ENCODE peak calls at places on chromosomes 12 and 14, in six cellular contexts. One of them, this sample, is unnamed. For H3K4me1, the result is how much of the 10 kb centered on the place peaks cover.

GRCh38 chr12:54606556-54606955 is 18.1 kb upstream of the PPP1R1A start:
- DNase-seq in thoracic aorta: no peak
- DNase-seq in CD8-positive, alpha-beta memory T cell: no peak
- DNase-seq in left ventricle myocardium inferior: no peak
- DNase-seq in psoas muscle: no peak
- DNase-seq in GM12878: no peak
- DNase-seq in this sample: no peak

GRCh38 chr12:67151891-67152290 is 117.3 kb upstream of the CAND1 start:
- DNase-seq in thoracic aorta: no peak
- DNase-seq in CD8-positive, alpha-beta memory T cell: no peak
- DNase-seq in left ventricle myocardium inferior: no peak
- DNase-seq in psoas muscle: no peak
- DNase-seq in GM12878: no peak
- DNase-seq in this sample: no peak

GRCh38 chr12:109492371-109492770 is 14.9 kb downstream of the UBE3B start:
- DNase-seq in thoracic aorta: no peak
- DNase-seq in CD8-positive, alpha-beta memory T cell: no peak
- DNase-seq in left ventricle myocardium inferior: no peak
- DNase-seq in psoas muscle: no peak
- DNase-seq in GM12878: no peak
- DNase-seq in this sample: no peak

GRCh38 chr12:16939871-16940306 is 333.9 kb upstream of the LMO3 start:
- DNase-seq in thoracic aorta: no peak
- DNase-seq in CD8-positive, alpha-beta memory T cell: no peak
- DNase-seq in left ventricle myocardium inferior: no peak
- DNase-seq in psoas muscle: no peak
- DNase-seq in GM12878: peak
- DNase-seq in this sample: no peak

GRCh38 chr12:121537814-121538698 is 42.8 kb downstream of the KDM2B start:
- DNase-seq in thoracic aorta: no peak
- DNase-seq in CD8-positive, alpha-beta memory T cell: peak
- DNase-seq in left ventricle myocardium inferior: no peak
- DNase-seq in psoas muscle: peak
- DNase-seq in GM12878: no peak
- DNase-seq in this sample: no peak

GRCh38 chr12:75389061-75389460 is 1.8 kb upstream of the GLIPR1L2 start:
- DNase-seq in thoracic aorta: no peak
- DNase-seq in CD8-positive, alpha-beta memory T cell: no peak
- DNase-seq in left ventricle myocardium inferior: no peak
- DNase-seq in psoas muscle: no peak
- DNase-seq in GM12878: no peak
- DNase-seq in this sample: no peak

GRCh38 chr14:80538633-80539375 is 327.5 kb upstream of the DIO2 start:
- DNase-seq in thoracic aorta: no peak
- DNase-seq in CD8-positive, alpha-beta memory T cell: no peak
- DNase-seq in left ventricle myocardium inferior: no peak
- DNase-seq in psoas muscle: no peak
- DNase-seq in GM12878: no peak
- DNase-seq in this sample: no peak

GRCh38 chr14:75871181-75871880 is 110.5 kb downstream of the TGFB3 start:
- DNase-seq in thoracic aorta: no peak
- DNase-seq in CD8-positive, alpha-beta memory T cell: no peak
- DNase-seq in left ventricle myocardium inferior: no peak
- DNase-seq in psoas muscle: no peak
- DNase-seq in GM12878: no peak
- DNase-seq in this sample: no peak

GRCh38 chr12:53046655-53047220 is 3.1 kb upstream of the TNS2 start:
- DNase-seq in thoracic aorta: peak
- DNase-seq in CD8-positive, alpha-beta memory T cell: peak
- DNase-seq in left ventricle myocardium inferior: peak
- DNase-seq in psoas muscle: peak
- DNase-seq in GM12878: no peak
- DNase-seq in this sample: peak

GRCh38 chr12:47736877-47737676 is 11.8 kb upstream of the ENDOU start:
- DNase-seq in thoracic aorta: peak
- DNase-seq in CD8-positive, alpha-beta memory T cell: no peak
- DNase-seq in left ventricle myocardium inferior: peak
- DNase-seq in psoas muscle: peak
- DNase-seq in GM12878: no peak
- DNase-seq in this sample: peak

GRCh38 chr14:100547633-100548294 is 39.5 kb downstream of the BEGAIN start:
- DNase-seq in thoracic aorta: no peak
- DNase-seq in CD8-positive, alpha-beta memory T cell: peak
- DNase-seq in left ventricle myocardium inferior: peak
- DNase-seq in psoas muscle: peak
- DNase-seq in GM12878: no peak
- DNase-seq in this sample: peak

GRCh38 chr12:87368259-87368658 is 660.9 kb downstream of the C12orf50 start:
- DNase-seq in thoracic aorta: no peak
- DNase-seq in CD8-positive, alpha-beta memory T cell: no peak
- DNase-seq in left ventricle myocardium inferior: no peak
- DNase-seq in psoas muscle: no peak
- DNase-seq in GM12878: no peak
- DNase-seq in this sample: no peak

GRCh38 chr14:105491366-105492006 is 440 bp downstream of the TEDC1 start:
- DNase-seq in thoracic aorta: no peak
- DNase-seq in CD8-positive, alpha-beta memory T cell: peak
- DNase-seq in left ventricle myocardium inferior: peak
- DNase-seq in psoas muscle: peak
- DNase-seq in GM12878: peak
- DNase-seq in this sample: peak

GRCh38 chr12:121356657-121357056 is 4.4 kb upstream of the ANAPC5 start:
- DNase-seq in thoracic aorta: no peak
- DNase-seq in CD8-positive, alpha-beta memory T cell: no peak
- DNase-seq in left ventricle myocardium inferior: no peak
- DNase-seq in psoas muscle: no peak
- DNase-seq in GM12878: no peak
- DNase-seq in this sample: no peak

GRCh38 chr12:6556857-6557256 is 1.0 kb upstream of the IFFO1 start:
- DNase-seq in thoracic aorta: no peak
- DNase-seq in CD8-positive, alpha-beta memory T cell: no peak
- DNase-seq in left ventricle myocardium inferior: no peak
- DNase-seq in psoas muscle: no peak
- DNase-seq in GM12878: no peak
- DNase-seq in this sample: no peak

GRCh38 chr12:100381379-100381778 is 24.5 kb downstream of the SLC17A8 start:
- DNase-seq in thoracic aorta: no peak
- DNase-seq in CD8-positive, alpha-beta memory T cell: no peak
- DNase-seq in left ventricle myocardium inferior: no peak
- DNase-seq in psoas muscle: no peak
- DNase-seq in GM12878: no peak
- DNase-seq in this sample: no peak

DNA sequence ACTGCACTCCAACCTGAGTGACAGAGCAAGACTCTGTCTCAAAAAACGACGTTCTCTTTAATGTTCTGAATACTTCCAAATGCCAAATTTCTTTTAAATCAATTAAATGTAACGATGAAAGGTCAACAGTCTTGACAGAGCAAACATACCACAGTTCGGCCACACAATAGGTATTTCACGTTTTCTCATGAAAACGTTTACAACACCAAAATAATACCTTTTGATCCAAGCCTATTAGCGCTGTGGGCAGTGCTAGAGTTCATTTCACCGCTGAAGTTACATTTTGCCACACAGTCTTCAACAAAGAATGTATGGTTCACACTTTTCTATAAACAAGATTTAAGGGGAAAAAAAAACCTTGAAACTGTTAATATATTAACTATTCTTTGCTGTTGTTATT is 122.1 kb downstream of the MED13L start:
- DNase-seq in thoracic aorta: no peak
- DNase-seq in CD8-positive, alpha-beta memory T cell: no peak
- DNase-seq in left ventricle myocardium inferior: no peak
- DNase-seq in psoas muscle: no peak
- DNase-seq in GM12878: no peak
- DNase-seq in this sample: no peak
- H3K4me1 ChIP-seq in thoracic aorta: half or more
- H3K4me1 ChIP-seq in CD8-positive, alpha-beta memory T cell: under half
- H3K4me1 ChIP-seq in left ventricle myocardium inferior: half or more
- H3K4me1 ChIP-seq in psoas muscle: half or more
- H3K4me1 ChIP-seq in GM12878: under half
- H3K4me1 ChIP-seq in this sample: under half

DNA sequence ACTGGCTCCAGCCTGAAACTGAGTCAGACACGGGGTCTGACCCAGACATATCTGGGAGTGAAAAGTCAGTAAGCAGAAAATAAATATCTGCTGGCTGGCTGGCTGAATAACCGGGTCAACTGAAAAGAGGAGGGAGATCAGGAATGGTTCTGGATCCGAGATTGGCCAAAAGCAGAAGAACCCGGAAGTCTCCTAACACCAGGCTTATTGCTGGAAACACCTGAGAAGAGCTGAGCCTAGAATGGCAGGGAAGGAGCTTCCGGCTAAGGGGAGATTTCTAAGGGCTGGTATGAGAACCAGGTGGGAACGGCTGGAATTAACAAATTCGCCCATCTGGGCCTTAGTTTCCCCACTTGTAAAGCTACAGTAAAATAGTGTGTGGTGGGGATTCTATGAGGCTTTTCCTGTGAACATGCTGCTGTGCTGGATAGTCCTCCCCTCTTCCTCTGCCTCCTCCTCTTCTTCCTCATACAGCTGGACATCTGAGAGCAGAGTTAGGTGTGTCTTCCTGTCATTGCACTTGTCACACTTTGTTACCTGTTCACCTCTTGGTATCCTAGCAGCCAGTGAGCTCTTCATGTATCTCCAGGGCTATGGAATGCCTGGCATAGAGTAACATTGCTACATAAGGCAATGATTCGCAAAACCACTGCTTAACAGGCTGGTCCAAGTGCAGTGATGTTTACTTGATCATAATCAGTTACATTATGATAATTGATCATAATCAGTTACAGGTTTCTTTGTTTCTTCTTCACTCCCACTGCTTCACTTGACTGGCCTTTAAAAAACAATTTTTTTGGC is 2.0 kb upstream of the SHMT2 start:
- DNase-seq in thoracic aorta: no peak
- DNase-seq in CD8-positive, alpha-beta memory T cell: no peak
- DNase-seq in left ventricle myocardium inferior: no peak
- DNase-seq in psoas muscle: no peak
- DNase-seq in GM12878: no peak
- DNase-seq in this sample: no peak
- H3K4me3 ChIP-seq in thoracic aorta: peak
- H3K4me3 ChIP-seq in CD8-positive, alpha-beta memory T cell: no peak
- H3K4me3 ChIP-seq in left ventricle myocardium inferior: peak
- H3K4me3 ChIP-seq in psoas muscle: no peak
- H3K4me3 ChIP-seq in GM12878: no peak
- H3K4me3 ChIP-seq in this sample: no peak

GRCh38 chr12:116133609-116134214 is 143.8 kb downstream of the MED13L start:
- DNase-seq in thoracic aorta: no peak
- DNase-seq in CD8-positive, alpha-beta memory T cell: no peak
- DNase-seq in left ventricle myocardium inferior: no peak
- DNase-seq in psoas muscle: no peak
- DNase-seq in GM12878: no peak
- DNase-seq in this sample: no peak

GRCh38 chr12:116135209-116135930 is 142.1 kb downstream of the MED13L start:
- DNase-seq in thoracic aorta: no peak
- DNase-seq in CD8-positive, alpha-beta memory T cell: no peak
- DNase-seq in left ventricle myocardium inferior: no peak
- DNase-seq in psoas muscle: no peak
- DNase-seq in GM12878: no peak
- DNase-seq in this sample: no peak

GRCh38 chr12:116136340-116136739 is 141.2 kb downstream of the MED13L start:
- DNase-seq in thoracic aorta: no peak
- DNase-seq in CD8-positive, alpha-beta memory T cell: no peak
- DNase-seq in left ventricle myocardium inferior: no peak
- DNase-seq in psoas muscle: no peak
- DNase-seq in GM12878: no peak
- DNase-seq in this sample: no peak

GRCh38 chr12:116130431-116130830 is 147.1 kb downstream of the MED13L start:
- DNase-seq in thoracic aorta: no peak
- DNase-seq in CD8-positive, alpha-beta memory T cell: no peak
- DNase-seq in left ventricle myocardium inferior: no peak
- DNase-seq in psoas muscle: no peak
- DNase-seq in GM12878: no peak
- DNase-seq in this sample: no peak

GRCh38 chr12:116133149-116133548 is 144.3 kb downstream of the MED13L start:
- DNase-seq in thoracic aorta: no peak
- DNase-seq in CD8-positive, alpha-beta memory T cell: no peak
- DNase-seq in left ventricle myocardium inferior: no peak
- DNase-seq in psoas muscle: no peak
- DNase-seq in GM12878: no peak
- DNase-seq in this sample: no peak
- H3K4me1 ChIP-seq in thoracic aorta: half or more
- H3K4me1 ChIP-seq in CD8-positive, alpha-beta memory T cell: under half
- H3K4me1 ChIP-seq in left ventricle myocardium inferior: half or more
- H3K4me1 ChIP-seq in psoas muscle: half or more
- H3K4me1 ChIP-seq in GM12878: under half
- H3K4me1 ChIP-seq in this sample: under half

GRCh38 chr12:2057041-2057792 is 4.4 kb downstream of the CACNA1C start:
- DNase-seq in thoracic aorta: no peak
- DNase-seq in CD8-positive, alpha-beta memory T cell: peak
- DNase-seq in left ventricle myocardium inferior: peak
- DNase-seq in psoas muscle: peak
- DNase-seq in GM12878: no peak
- DNase-seq in this sample: peak

GRCh38 chr12:2051700-2052625 is 824 bp upstream of the CACNA1C start:
- DNase-seq in thoracic aorta: no peak
- DNase-seq in CD8-positive, alpha-beta memory T cell: no peak
- DNase-seq in left ventricle myocardium inferior: no peak
- DNase-seq in psoas muscle: no peak
- DNase-seq in GM12878: no peak
- DNase-seq in this sample: peak

GRCh38 chr12:2053675-2054070 is 886 bp downstream of the CACNA1C start:
- DNase-seq in thoracic aorta: no peak
- DNase-seq in CD8-positive, alpha-beta memory T cell: no peak
- DNase-seq in left ventricle myocardium inferior: peak
- DNase-seq in psoas muscle: peak
- DNase-seq in GM12878: no peak
- DNase-seq in this sample: peak

GRCh38 chr12:2052861-2053674 is at the start of gene CACNA1C:
- DNase-seq in thoracic aorta: no peak
- DNase-seq in CD8-positive, alpha-beta memory T cell: peak
- DNase-seq in left ventricle myocardium inferior: peak
- DNase-seq in psoas muscle: peak
- DNase-seq in GM12878: no peak
- DNase-seq in this sample: peak

DNA sequence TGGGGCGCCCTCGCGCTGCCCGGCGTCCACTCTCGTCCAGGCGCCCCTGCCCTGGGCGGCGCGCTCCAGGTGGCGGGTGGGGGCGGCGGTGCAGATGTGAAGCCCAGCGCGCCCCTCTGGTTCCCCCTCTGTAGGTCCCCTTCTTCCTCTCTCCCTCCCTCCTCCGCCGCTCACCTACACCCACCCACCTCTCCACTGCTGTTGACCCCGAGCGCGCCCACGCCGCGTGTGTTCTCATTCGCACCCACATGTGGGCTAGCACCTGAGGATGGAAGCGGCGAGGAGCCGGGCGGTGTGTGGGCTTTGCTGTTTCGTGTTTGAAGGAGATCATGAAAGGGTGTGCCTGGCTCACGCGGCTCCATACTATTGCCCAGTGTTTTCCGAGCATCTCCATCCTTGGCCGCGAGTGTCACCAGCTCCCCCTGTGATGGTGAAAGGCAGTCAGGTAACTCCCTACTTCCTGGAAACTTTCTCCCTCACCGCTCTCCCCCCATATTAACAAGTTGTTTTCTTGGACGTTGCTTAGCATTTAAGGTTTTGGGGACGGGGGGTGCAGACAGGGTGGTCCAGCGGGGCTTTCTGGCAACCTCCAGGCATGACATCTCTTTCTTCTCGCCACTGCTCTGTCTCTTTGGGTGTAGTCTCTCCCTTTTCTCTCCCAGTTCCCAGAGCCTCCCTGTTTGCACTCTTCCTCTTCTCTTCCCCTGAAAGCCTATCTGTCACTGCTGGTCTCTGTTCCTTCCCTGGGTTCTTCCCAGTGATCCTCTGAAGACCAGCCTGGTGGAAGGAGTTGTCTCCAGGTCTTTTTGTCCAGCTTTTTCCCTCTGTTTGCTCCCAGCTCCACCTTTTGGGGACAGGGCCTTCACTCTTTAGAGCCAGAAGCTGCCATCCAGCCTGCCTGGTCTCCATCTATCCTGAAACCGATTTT is 1.6 kb downstream of the CACNA1C start:
- DNase-seq in thoracic aorta: no peak
- DNase-seq in CD8-positive, alpha-beta memory T cell: no peak
- DNase-seq in left ventricle myocardium inferior: no peak
- DNase-seq in psoas muscle: no peak
- DNase-seq in GM12878: no peak
- DNase-seq in this sample: peak
- H3K4me3 ChIP-seq in thoracic aorta: peak
- H3K4me3 ChIP-seq in CD8-positive, alpha-beta memory T cell: no peak
- H3K4me3 ChIP-seq in left ventricle myocardium inferior: peak
- H3K4me3 ChIP-seq in psoas muscle: peak
- H3K4me3 ChIP-seq in GM12878: no peak
- H3K4me3 ChIP-seq in this sample: peak